ENCODE peak calls at places on chromosome 3, in ten cellular contexts. K is Peyer's patch, N is H1, T is right lobe of liver, V is body of pancreas, W is heart left ventricle, B is GM12878, U is esophagus squamous epithelium, C is uterus, J is breast epithelium. L is an unnamed sample. For H3K36me3, the result is how much of the 10 kb centered on the place peaks cover.

GRCh38 chr3:86990734-86991481 is at the start of gene VGLL3:
- DNase-seq in K (peak), N (peak), T (peak), V (peak), W (peak), B (no peak), U (no peak), C (peak), J (peak), L (no peak)

GRCh38 chr3:162295323-162295983 is 798.8 kb downstream of the OTOL1 start:
- DNase-seq in K (no peak), N (no peak), T (no peak), V (no peak), W (no peak), B (no peak), U (no peak), C (no peak), J (no peak), L (no peak)

GRCh38 chr3:182438398-182438797 is 354.9 kb upstream of the ATP11B start:
- DNase-seq in K (no peak), N (no peak), T (no peak), V (no peak), W (no peak), B (no peak), U (no peak), C (no peak), J (no peak), L (no peak)

GRCh38 chr3:23288286-23288685 is 85.2 kb downstream of the UBE2E2 start:
- DNase-seq in K (no peak), N (no peak), T (no peak), V (peak), W (no peak), B (no peak), U (no peak), C (no peak), J (no peak), L (no peak)

GRCh38 chr3:42162462-42162861 is 71.3 kb downstream of the TRAK1 start:
- DNase-seq in K (no peak), N (no peak), T (no peak), V (no peak), W (no peak), B (no peak), U (no peak), C (no peak), J (no peak), L (no peak)

GRCh38 chr3:81436182-81436581 is 325.3 kb downstream of the GBE1 start:
- DNase-seq in K (no peak), N (no peak), T (no peak), V (no peak), W (no peak), B (no peak), U (no peak), C (no peak), J (no peak), L (no peak)

GRCh38 chr3:111750278-111750884 is 108.7 kb upstream of the PHLDB2 start:
- DNase-seq in K (no peak), N (no peak), T (no peak), V (no peak), W (no peak), B (no peak), U (no peak), C (no peak), J (no peak), L (peak)

GRCh38 chr3:57943525-57944312 is 64.5 kb upstream of the FLNB start:
- DNase-seq in K (no peak), N (no peak), T (no peak), V (no peak), W (no peak), B (no peak), U (no peak), C (peak), J (no peak), L (no peak)

GRCh38 chr3:126557415-126557745 is 1.4 kb downstream of the C3orf22 start:
- DNase-seq in K (peak), N (peak), T (no peak), V (peak), W (peak), B (no peak), U (no peak), C (peak), J (no peak), L (peak)

GRCh38 chr3:72259755-72260589 is 475.0 kb upstream of the PROK2 start:
- DNase-seq in K (no peak), N (no peak), T (no peak), V (no peak), W (no peak), B (no peak), U (no peak), C (no peak), J (no peak), L (no peak)

GRCh38 chr3:22724439-22724838 is 478.7 kb upstream of the UBE2E2 start:
- DNase-seq in K (no peak), N (no peak), T (no peak), V (no peak), W (no peak), B (no peak), U (no peak), C (no peak), J (no peak), L (no peak)

GRCh38 chr3:59593380-59593779 is 543.6 kb upstream of the CFAP20DC start:
- DNase-seq in K (no peak), N (no peak), T (no peak), V (no peak), W (no peak), B (no peak), U (no peak), C (no peak), J (no peak), L (no peak)

GRCh38 chr3:52533623-52534280 is at the start of gene NT5DC2:
- DNase-seq in K (peak), N (peak), T (peak), V (peak), W (peak), B (no peak), U (no peak), C (peak), J (no peak), L (no peak)

GRCh38 chr3:28916713-28917499 is 364.0 kb upstream of the RBMS3 start:
- DNase-seq in K (peak), N (peak), T (no peak), V (peak), W (peak), B (peak), U (no peak), C (peak), J (no peak), L (no peak)

GRCh38 chr3:63047068-63047467 is 171.9 kb upstream of the CADPS start:
- DNase-seq in K (no peak), N (no peak), T (no peak), V (no peak), W (no peak), B (no peak), U (no peak), C (no peak), J (no peak), L (no peak)

GRCh38 chr3:5006755-5007202 is 27.5 kb downstream of the BHLHE40 start:
- DNase-seq in K (peak), N (no peak), T (no peak), V (peak), W (no peak), B (peak), U (no peak), C (no peak), J (no peak), L (no peak)

GRCh38 chr3:128503751-128504532 is 10.9 kb upstream of the GATA2 start:
- DNase-seq in K (peak), N (no peak), T (no peak), V (no peak), W (no peak), B (no peak), U (no peak), C (no peak), J (no peak), L (peak)

GRCh38 chr3:77254967-77255831 is 215.3 kb downstream of the ROBO2 start:
- DNase-seq in K (peak), N (peak), T (no peak), V (peak), W (no peak), B (no peak), U (no peak), C (no peak), J (no peak), L (no peak)

GRCh38 chr3:67685499-67685898 is 31.1 kb upstream of the SUCLG2 start:
- DNase-seq in K (peak), N (no peak), T (no peak), V (no peak), W (no peak), B (peak), U (no peak), C (no peak), J (no peak), L (no peak)

GRCh38 chr3:195245531-195245951 is 25.4 kb downstream of the XXYLT1 start:
- DNase-seq in K (peak), N (no peak), T (peak), V (no peak), W (peak), B (no peak), U (no peak), C (peak), J (peak), L (peak)

GRCh38 chr3:178618197-178618596 is 82.0 kb downstream of the KCNMB2 start:
- DNase-seq in K (no peak), N (no peak), T (no peak), V (no peak), W (no peak), B (no peak), U (no peak), C (no peak), J (no peak), L (no peak)

GRCh38 chr3:71926242-71926560 is 141.3 kb upstream of the PROK2 start:
- DNase-seq in K (peak), N (peak), T (no peak), V (peak), W (no peak), B (no peak), U (no peak), C (no peak), J (no peak), L (no peak)

GRCh38 chr3:10366681-10367101 is 45.8 kb upstream of the SEC13 start:
- DNase-seq in K (no peak), N (no peak), T (no peak), V (peak), W (no peak), B (no peak), U (no peak), C (no peak), J (no peak), L (no peak)

GRCh38 chr3:193869221-193870201 is 266.4 kb upstream of the HES1 start:
- DNase-seq in K (peak), N (peak), T (no peak), V (no peak), W (peak), B (no peak), U (no peak), C (no peak), J (peak), L (no peak)

GRCh38 chr3:112128843-112129727 is 4.0 kb downstream of the GCSAM start:
- DNase-seq in K (peak), N (no peak), T (no peak), V (no peak), W (no peak), B (no peak), U (no peak), C (no peak), J (no peak), L (no peak)

GRCh38 chr3:152328841-152329240 is 60.1 kb downstream of the MBNL1 start:
- DNase-seq in K (no peak), N (no peak), T (no peak), V (peak), W (no peak), B (no peak), U (no peak), C (no peak), J (no peak), L (no peak)

GRCh38 chr3:67402873-67403272 is 251.5 kb downstream of the SUCLG2 start:
- DNase-seq in K (no peak), N (no peak), T (no peak), V (no peak), W (no peak), B (no peak), U (no peak), C (no peak), J (no peak), L (no peak)

GRCh38 chr3:55984631-55985030 is 483.6 kb downstream of the ERC2 start:
- DNase-seq in K (no peak), N (no peak), T (no peak), V (no peak), W (no peak), B (no peak), U (no peak), C (no peak), J (no peak), L (no peak)

GRCh38 chr3:188165596-188165995 is 11.6 kb downstream of the LPP start:
- DNase-seq in K (peak), N (peak), T (no peak), V (no peak), W (no peak), B (no peak), U (no peak), C (no peak), J (no peak), L (no peak)

GRCh38 chr3:134458451-134458850 is 27.3 kb downstream of the ANAPC13 start:
- DNase-seq in K (no peak), N (no peak), T (no peak), V (no peak), W (no peak), B (no peak), U (no peak), C (no peak), J (no peak), L (no peak)

GRCh38 chr3:153111056-153111455 is 51.0 kb upstream of the RAP2B start:
- DNase-seq in K (no peak), N (no peak), T (no peak), V (no peak), W (no peak), B (no peak), U (no peak), C (no peak), J (no peak), L (no peak)

GRCh38 chr3:38649500-38650247 is at the start of gene SCN5A:
- DNase-seq in K (peak), N (peak), T (no peak), V (peak), W (peak), B (no peak), U (no peak), C (peak), J (no peak), L (peak)

GRCh38 chr3:173660645-173661299 is 263.2 kb downstream of the NLGN1 start:
- DNase-seq in K (no peak), N (no peak), T (no peak), V (no peak), W (no peak), B (no peak), U (no peak), C (no peak), J (no peak), L (no peak)
- TF ChIP-seq POLR2A in K (no peak), N (no peak), T (no peak), V (no peak), W (no peak), B (no peak), U (no peak), C (no peak), J (no peak), L (no peak)

GRCh38 chr3:124804875-124805274 is 74.6 kb downstream of the UMPS start:
- DNase-seq in K (no peak), N (no peak), T (no peak), V (no peak), W (no peak), B (no peak), U (no peak), C (no peak), J (no peak), L (no peak)
- H3K36me3 ChIP-seq in K (under half), N (under half), T (under half), V (under half), W (under half), B (under half), U (under half), C (under half), J (under half), L (under half)

GRCh38 chr3:140942221-140943104 is 827 bp downstream of the SLC25A36 start:
- DNase-seq in K (peak), N (peak), T (peak), V (peak), W (peak), B (no peak), U (no peak), C (peak), J (peak), L (peak)

GRCh38 chr3:140941090-140941433 is 574 bp upstream of the SLC25A36 start:
- DNase-seq in K (no peak), N (no peak), T (no peak), V (no peak), W (no peak), B (no peak), U (no peak), C (no peak), J (no peak), L (no peak)

GRCh38 chr3:140943781-140944547 is 2.3 kb downstream of the SLC25A36 start:
- DNase-seq in K (no peak), N (no peak), T (no peak), V (no peak), W (no peak), B (no peak), U (no peak), C (no peak), J (no peak), L (no peak)

GRCh38 chr3:140941434-140942220 is at the start of gene SLC25A36:
- DNase-seq in K (peak), N (peak), T (peak), V (peak), W (peak), B (peak), U (peak), C (peak), J (peak), L (peak)
- TF ChIP-seq POLR2A in K (peak), N (peak), T (peak), V (peak), W (peak), B (peak), U (no peak), C (peak), J (peak), L (peak)

GRCh38 chr3:18112976-18113766 is 312.0 kb downstream of the SATB1 start:
- DNase-seq in K (no peak), N (no peak), T (no peak), V (no peak), W (no peak), B (no peak), U (no peak), C (no peak), J (no peak), L (no peak)
- H3K36me3 ChIP-seq in K (under half), N (under half), T (under half), V (under half), W (under half), B (under half), U (under half), C (under half), J (under half), L (under half)

GRCh38 chr3:47652142-47652541 is 73.5 kb upstream of the CSPG5 start:
- DNase-seq in K (no peak), N (no peak), T (no peak), V (peak), W (no peak), B (no peak), U (no peak), C (no peak), J (no peak), L (no peak)
- TF ChIP-seq POLR2A in K (no peak), N (no peak), T (no peak), V (no peak), W (no peak), B (no peak), U (no peak), C (no peak), J (no peak), L (no peak)